ENCODE peak calls at places on chromosomes 13 and 19, in seven cellular contexts. E is heart left ventricle, Z is astrocyte, I is uterus, C is A549, U is GM23248, K is iPS DF 6.9. F is an unnamed sample.

GRCh38 chr19:10517760-10518443 is 655 bp upstream of the S1PR5 start:
- DNase-seq in E (peak), Z (no peak), I (no peak), C (peak), U (peak), K (no peak), F (no peak)

GRCh38 chr19:48338253-48338755 is 13.0 kb downstream of the EMP3 start:
- DNase-seq in E (no peak), Z (no peak), I (no peak), C (no peak), U (no peak), K (no peak), F (no peak)

GRCh38 chr13:50366488-50367174 is 351.4 kb downstream of the KCNRG start:
- DNase-seq in E (no peak), Z (no peak), I (no peak), C (no peak), U (no peak), K (no peak), F (no peak)

GRCh38 chr19:47112166-47112663 is 1.4 kb downstream of the ZC3H4 start:
- DNase-seq in E (peak), Z (peak), I (peak), C (peak), U (peak), K (no peak), F (no peak)

GRCh38 chr19:48330012-48330681 is 4.8 kb downstream of the EMP3 start:
- DNase-seq in E (peak), Z (no peak), I (peak), C (no peak), U (no peak), K (no peak), F (no peak)

GRCh38 chr19:33395561-33396550 is 22.3 kb downstream of the CEBPG start:
- DNase-seq in E (no peak), Z (peak), I (peak), C (no peak), U (peak), K (no peak), F (no peak)

GRCh38 chr13:73001971-73002370 is 56.8 kb upstream of the KLF5 start:
- DNase-seq in E (no peak), Z (no peak), I (no peak), C (no peak), U (no peak), K (no peak), F (no peak)

GRCh38 chr19:17623224-17623935 is 64.8 kb downstream of the UNC13A start:
- DNase-seq in E (no peak), Z (no peak), I (no peak), C (no peak), U (no peak), K (no peak), F (no peak)

GRCh38 chr19:13764821-13765394 is 586 bp downstream of the MRI1 start:
- DNase-seq in E (no peak), Z (no peak), I (no peak), C (no peak), U (peak), K (no peak), F (no peak)

GRCh38 chr19:2561221-2561620 is 85.3 kb downstream of the GADD45B start:
- DNase-seq in E (no peak), Z (no peak), I (no peak), C (no peak), U (no peak), K (no peak), F (no peak)

GRCh38 chr13:25872871-25873607 is 178.8 kb downstream of the SHISA2 start:
- DNase-seq in E (no peak), Z (peak), I (no peak), C (no peak), U (no peak), K (no peak), F (no peak)

GRCh38 chr19:18057557-18057956 is 29.2 kb downstream of the IL12RB1 start:
- DNase-seq in E (peak), Z (no peak), I (peak), C (no peak), U (peak), K (no peak), F (no peak)

GRCh38 chr19:35673121-35673804 is 6.9 kb downstream of the UPK1A start:
- DNase-seq in E (no peak), Z (peak), I (no peak), C (peak), U (peak), K (peak), F (no peak)

GRCh38 chr19:2542341-2543069 is 66.6 kb downstream of the GADD45B start:
- DNase-seq in E (no peak), Z (peak), I (no peak), C (no peak), U (no peak), K (no peak), F (no peak)

GRCh38 chr13:32969516-32969941 is 46.7 kb upstream of the KL start:
- DNase-seq in E (peak), Z (peak), I (peak), C (no peak), U (peak), K (no peak), F (no peak)

GRCh38 chr13:44605275-44605674 is 29.1 kb upstream of the TSC22D1 start:
- DNase-seq in E (no peak), Z (no peak), I (no peak), C (no peak), U (peak), K (no peak), F (no peak)

GRCh38 chr19:10766681-10767201 is 48.9 kb downstream of the DNM2 start:
- DNase-seq in E (peak), Z (peak), I (no peak), C (no peak), U (peak), K (no peak), F (no peak)

GRCh38 chr13:41470187-41470586 is 12.8 kb downstream of the RGCC start:
- DNase-seq in E (no peak), Z (no peak), I (no peak), C (no peak), U (no peak), K (no peak), F (no peak)

GRCh38 chr13:33794576-33794975 is 23.4 kb upstream of the RFC3 start:
- DNase-seq in E (no peak), Z (peak), I (no peak), C (no peak), U (peak), K (no peak), F (no peak)

GRCh38 chr19:54312436-54313362 is at the start of gene LILRA5:
- DNase-seq in E (no peak), Z (no peak), I (no peak), C (no peak), U (no peak), K (no peak), F (no peak)

GRCh38 chr19:3171894-3172679 is 6.5 kb upstream of the S1PR4 start:
- DNase-seq in E (no peak), Z (no peak), I (no peak), C (no peak), U (peak), K (no peak), F (peak)

GRCh38 chr13:19586904-19587634 is 25.7 kb upstream of the TPTE2 start:
- DNase-seq in E (no peak), Z (peak), I (no peak), C (no peak), U (peak), K (no peak), F (no peak)

GRCh38 chr13:113630296-113630695 is 27.7 kb downstream of the ATP4B start:
- DNase-seq in E (no peak), Z (no peak), I (no peak), C (no peak), U (no peak), K (no peak), F (no peak)

GRCh38 chr19:33152178-33152577 is 20.3 kb downstream of the WDR88 start:
- DNase-seq in E (no peak), Z (no peak), I (no peak), C (no peak), U (no peak), K (no peak), F (no peak)

GRCh38 chr19:4522291-4523002 is 4.2 kb upstream of the PLIN4 start:
- DNase-seq in E (no peak), Z (no peak), I (no peak), C (no peak), U (no peak), K (no peak), F (no peak)

GRCh38 chr19:34428549-34429285 is 536 bp downstream of the UBA2 start:
- DNase-seq in E (peak), Z (peak), I (no peak), C (peak), U (peak), K (no peak), F (no peak)

GRCh38 chr13:23392313-23392712 is 41.2 kb downstream of the SACS start:
- DNase-seq in E (no peak), Z (no peak), I (no peak), C (no peak), U (peak), K (no peak), F (no peak)

GRCh38 chr13:99062593-99062992 is 84.7 kb upstream of the DOCK9 start:
- DNase-seq in E (peak), Z (peak), I (peak), C (no peak), U (peak), K (no peak), F (no peak)

GRCh38 chr13:99063952-99064351 is 86.1 kb upstream of the DOCK9 start:
- DNase-seq in E (no peak), Z (no peak), I (no peak), C (no peak), U (peak), K (no peak), F (no peak)

GRCh38 chr13:99061411-99061810 is 83.5 kb upstream of the DOCK9 start:
- DNase-seq in E (no peak), Z (no peak), I (no peak), C (no peak), U (no peak), K (no peak), F (no peak)

GRCh38 chr13:99064624-99065249 is 86.9 kb upstream of the DOCK9 start:
- DNase-seq in E (no peak), Z (no peak), I (no peak), C (no peak), U (no peak), K (no peak), F (no peak)

GRCh38 chr13:99063178-99063577 is 85.3 kb upstream of the DOCK9 start:
- DNase-seq in E (no peak), Z (no peak), I (no peak), C (no peak), U (no peak), K (no peak), F (no peak)
- H3K27ac ChIP-seq in E (peak), Z (no peak), I (peak), C (no peak), U (no peak), K (no peak), F (peak)

GRCh38 chr19:8240274-8241229 is 31.4 kb downstream of the CERS4 start:
- DNase-seq in E (peak), Z (peak), I (peak), C (no peak), U (peak), K (no peak), F (peak)

GRCh38 chr19:8241646-8242045 is 32.5 kb downstream of the CERS4 start:
- DNase-seq in E (no peak), Z (no peak), I (no peak), C (no peak), U (no peak), K (no peak), F (no peak)

GRCh38 chr19:8239528-8240273 is 30.5 kb downstream of the CERS4 start:
- DNase-seq in E (no peak), Z (no peak), I (no peak), C (no peak), U (no peak), K (no peak), F (no peak)

GRCh38 chr19:8237026-8237425 is 27.9 kb downstream of the CERS4 start:
- DNase-seq in E (no peak), Z (no peak), I (no peak), C (no peak), U (no peak), K (no peak), F (no peak)

GRCh38 chr19:8238251-8238650 is 29.1 kb downstream of the CERS4 start:
- DNase-seq in E (no peak), Z (no peak), I (no peak), C (no peak), U (no peak), K (no peak), F (no peak)
- H3K27ac ChIP-seq in E (no peak), Z (no peak), I (no peak), C (no peak), U (no peak), K (no peak), F (no peak)

DNA sequence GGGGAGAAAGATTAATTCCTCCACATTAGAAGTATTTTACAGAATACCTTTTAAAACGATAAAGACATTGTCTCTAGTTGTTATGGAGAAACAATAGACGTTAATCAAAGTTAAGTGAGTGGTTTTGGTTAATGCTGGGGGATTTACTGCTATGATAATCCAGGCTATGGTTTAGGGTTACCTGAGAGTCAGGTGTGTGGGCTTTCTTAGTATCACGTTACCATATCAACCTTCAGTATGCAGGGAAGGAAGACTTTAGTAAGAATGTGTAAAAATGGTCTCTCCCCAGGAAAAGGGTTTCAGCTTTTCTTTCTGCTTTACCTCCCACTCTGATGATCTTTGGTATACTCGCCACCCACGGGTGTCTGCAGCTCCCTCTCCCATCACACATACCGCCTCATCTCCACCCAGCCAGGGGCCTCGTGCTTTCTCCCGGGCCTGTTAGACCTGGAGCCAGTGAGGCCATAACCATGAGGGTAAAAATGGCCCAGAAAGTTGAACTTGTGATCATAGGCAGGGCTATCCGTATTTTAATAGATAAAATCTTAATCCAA is 45.6 kb upstream of the WDFY2 start:
- DNase-seq in E (no peak), Z (no peak), I (no peak), C (no peak), U (peak), K (no peak), F (no peak)
- H3K27ac ChIP-seq in E (no peak), Z (no peak), I (peak), C (no peak), U (no peak), K (no peak), F (no peak)

DNA sequence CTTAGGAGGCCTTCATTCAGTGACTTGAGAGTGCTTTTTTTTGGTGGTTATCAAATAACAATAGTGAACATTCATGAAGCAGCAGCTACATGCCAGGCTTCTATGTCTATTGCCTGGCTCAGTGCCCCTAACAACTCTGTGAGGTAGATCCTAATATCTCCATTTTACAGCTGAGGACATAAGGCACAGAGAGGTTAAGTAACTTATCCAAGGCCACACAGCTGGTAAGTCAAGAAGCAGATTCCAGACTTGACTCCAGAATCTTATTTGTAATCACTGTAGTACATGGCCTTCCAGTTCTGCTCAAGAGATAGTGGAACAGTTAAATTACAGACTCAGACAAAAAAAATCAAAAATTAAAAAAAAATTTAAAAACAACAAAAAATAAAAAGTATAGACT is 26.8 kb downstream of the CKM start:
- DNase-seq in E (no peak), Z (no peak), I (no peak), C (no peak), U (no peak), K (no peak), F (no peak)
- H3K27ac ChIP-seq in E (no peak), Z (no peak), I (no peak), C (no peak), U (no peak), K (no peak), F (no peak)

GRCh38 chr13:110413311-110414040 is 106.4 kb downstream of the COL4A2 start:
- DNase-seq in E (no peak), Z (no peak), I (no peak), C (no peak), U (no peak), K (no peak), F (no peak)
- H3K27ac ChIP-seq in E (peak), Z (peak), I (peak), C (peak), U (no peak), K (no peak), F (no peak)

DNA sequence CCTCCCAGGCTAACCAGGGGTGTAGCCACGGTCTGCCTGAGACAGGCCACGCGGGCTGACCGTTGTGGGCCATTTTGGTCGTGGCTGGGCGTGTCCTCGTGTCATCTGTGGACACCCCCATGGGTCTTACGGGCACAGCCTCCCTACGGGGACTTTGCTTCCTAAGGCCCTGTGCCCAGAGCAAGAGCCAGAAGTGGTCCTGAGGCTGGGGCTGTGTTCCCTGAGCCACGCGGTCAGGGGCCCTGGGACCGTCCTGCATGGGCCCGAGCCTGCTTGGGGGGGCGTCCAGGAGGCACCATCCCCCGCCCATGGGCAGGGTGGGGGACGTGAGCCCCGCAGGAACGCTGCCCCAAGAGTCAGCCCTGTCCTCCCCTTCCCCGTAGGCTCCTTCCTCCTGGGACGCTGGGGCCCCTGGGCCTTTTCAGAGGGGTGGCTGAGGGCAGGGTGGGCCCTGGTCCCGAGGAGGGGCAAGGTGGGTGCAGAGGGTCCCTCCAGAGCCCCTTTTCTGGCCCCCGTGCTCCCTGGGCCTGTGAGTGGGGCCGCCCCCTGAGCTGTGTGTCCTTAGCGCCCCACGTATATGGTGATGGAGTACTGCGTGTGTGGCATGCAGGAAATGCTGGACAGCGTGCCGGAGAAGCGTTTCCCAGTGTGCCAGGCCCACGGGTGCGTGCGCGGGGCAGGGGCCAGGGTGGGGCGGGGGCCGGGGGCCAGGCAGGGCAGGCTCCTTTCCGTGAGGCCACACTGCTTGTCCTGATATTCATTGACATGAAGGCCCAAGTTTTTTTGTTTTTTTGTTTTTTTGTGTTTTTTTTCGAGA is 13.4 kb downstream of the STK11 start:
- DNase-seq in E (no peak), Z (no peak), I (no peak), C (no peak), U (no peak), K (no peak), F (no peak)
- H3K27ac ChIP-seq in E (peak), Z (no peak), I (peak), C (no peak), U (no peak), K (no peak), F (no peak)

GRCh38 chr19:493391-494170 is 2.7 kb upstream of the MADCAM1 start:
- DNase-seq in E (no peak), Z (no peak), I (no peak), C (no peak), U (no peak), K (no peak), F (no peak)

GRCh38 chr19:491146-491741 is 5.0 kb upstream of the MADCAM1 start:
- DNase-seq in E (no peak), Z (no peak), I (no peak), C (no peak), U (peak), K (no peak), F (no peak)

GRCh38 chr19:494171-495046 is 1.9 kb upstream of the MADCAM1 start:
- DNase-seq in E (no peak), Z (no peak), I (no peak), C (no peak), U (no peak), K (no peak), F (no peak)

GRCh38 chr19:489418-490196 is 6.7 kb upstream of the MADCAM1 start:
- DNase-seq in E (no peak), Z (peak), I (no peak), C (no peak), U (peak), K (no peak), F (no peak)

DNA sequence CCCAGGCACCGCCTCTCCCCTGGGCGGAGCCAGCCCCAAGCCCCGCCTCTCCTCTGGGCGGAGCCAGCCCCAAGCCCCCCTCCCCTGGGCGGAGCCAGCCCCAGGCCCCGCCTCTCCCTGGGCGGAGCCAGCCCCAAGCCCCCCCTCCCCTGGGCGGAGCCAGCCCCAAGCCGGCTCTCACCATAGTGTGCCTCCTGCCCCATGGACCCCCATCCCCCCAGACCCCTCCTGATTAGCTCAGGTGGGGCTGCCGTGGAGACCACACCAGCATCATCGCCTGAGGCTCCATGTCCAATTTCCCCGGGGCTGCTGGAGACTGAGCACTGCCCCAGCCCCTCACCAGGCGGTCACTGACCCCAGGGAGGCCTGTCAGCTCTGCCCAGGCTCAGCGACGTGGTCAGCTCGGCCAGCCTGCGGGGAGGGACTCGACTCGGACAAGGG is 4.2 kb upstream of the MADCAM1 start:
- DNase-seq in E (no peak), Z (no peak), I (no peak), C (no peak), U (peak), K (no peak), F (no peak)
- H3K27ac ChIP-seq in E (no peak), Z (no peak), I (no peak), C (no peak), U (no peak), K (no peak), F (no peak)

F was measured in epithelial cell of prostate.